ENCODE peak calls at places on chromosomes 16 and 17, in five cellular contexts. One of them, this sample, is unnamed.

GRCh38 chr17:38703742-38704644 is 1.1 kb upstream of the MLLT6 start:
- DNase-seq in omental fat pad: peak
- DNase-seq in heart right ventricle: peak
- DNase-seq in stimulated activated CD8-positive, alpha-beta memory T cell treated with anti-CD3 and anti-CD28 coated beads, Interleukin-4, amount 100 ng/mL, for 4 hours: peak
- DNase-seq in LoVo: peak
- DNase-seq in this sample: no peak

GRCh38 chr17:49968380-49969133 is 433 bp upstream of the DLX4 start:
- DNase-seq in LoVo: peak
- DNase-seq in stimulated activated CD8-positive, alpha-beta memory T cell treated with anti-CD3 and anti-CD28 coated beads, Interleukin-4, amount 100 ng/mL, for 4 hours: peak
- DNase-seq in omental fat pad: peak
- DNase-seq in heart right ventricle: peak
- DNase-seq in this sample: no peak

GRCh38 chr17:2893422-2893914 is 97.2 kb downstream of the RAP1GAP2 start:
- DNase-seq in heart right ventricle: no peak
- DNase-seq in omental fat pad: no peak
- DNase-seq in stimulated activated CD8-positive, alpha-beta memory T cell treated with anti-CD3 and anti-CD28 coated beads, Interleukin-4, amount 100 ng/mL, for 4 hours: no peak
- DNase-seq in LoVo: peak
- DNase-seq in this sample: no peak

GRCh38 chr17:49388290-49388640 is 26.2 kb upstream of the ZNF652 start:
- DNase-seq in omental fat pad: no peak
- DNase-seq in LoVo: no peak
- DNase-seq in stimulated activated CD8-positive, alpha-beta memory T cell treated with anti-CD3 and anti-CD28 coated beads, Interleukin-4, amount 100 ng/mL, for 4 hours: no peak
- DNase-seq in heart right ventricle: no peak
- DNase-seq in this sample: no peak

GRCh38 chr17:79616801-79617200 is 6.0 kb upstream of the RBFOX3 start:
- DNase-seq in stimulated activated CD8-positive, alpha-beta memory T cell treated with anti-CD3 and anti-CD28 coated beads, Interleukin-4, amount 100 ng/mL, for 4 hours: no peak
- DNase-seq in omental fat pad: no peak
- DNase-seq in heart right ventricle: no peak
- DNase-seq in LoVo: no peak
- DNase-seq in this sample: no peak

GRCh38 chr17:64133546-64134215 is 3.7 kb upstream of the ERN1 start:
- DNase-seq in heart right ventricle: no peak
- DNase-seq in LoVo: peak
- DNase-seq in omental fat pad: no peak
- DNase-seq in stimulated activated CD8-positive, alpha-beta memory T cell treated with anti-CD3 and anti-CD28 coated beads, Interleukin-4, amount 100 ng/mL, for 4 hours: no peak
- DNase-seq in this sample: no peak

GRCh38 chr16:73202176-73202729 is 154.3 kb upstream of the ZFHX3 start:
- DNase-seq in omental fat pad: no peak
- DNase-seq in heart right ventricle: no peak
- DNase-seq in LoVo: peak
- DNase-seq in stimulated activated CD8-positive, alpha-beta memory T cell treated with anti-CD3 and anti-CD28 coated beads, Interleukin-4, amount 100 ng/mL, for 4 hours: no peak
- DNase-seq in this sample: peak

GRCh38 chr17:74211929-74212261 is 1.5 kb upstream of the TTYH2 start:
- DNase-seq in LoVo: no peak
- DNase-seq in stimulated activated CD8-positive, alpha-beta memory T cell treated with anti-CD3 and anti-CD28 coated beads, Interleukin-4, amount 100 ng/mL, for 4 hours: no peak
- DNase-seq in heart right ventricle: no peak
- DNase-seq in omental fat pad: no peak
- DNase-seq in this sample: no peak

GRCh38 chr17:8210761-8211458 is 535 bp upstream of the AURKB start:
- DNase-seq in heart right ventricle: no peak
- DNase-seq in LoVo: no peak
- DNase-seq in omental fat pad: no peak
- DNase-seq in stimulated activated CD8-positive, alpha-beta memory T cell treated with anti-CD3 and anti-CD28 coated beads, Interleukin-4, amount 100 ng/mL, for 4 hours: no peak
- DNase-seq in this sample: no peak